ENCODE peak calls at places on chromosomes 11 and 22, in six cellular contexts. P is sigmoid colon, Y is OCI-LY7, K is Caco-2, E is left ventricle myocardium inferior, H is A673. U is an unnamed sample.

GRCh38 chr11:24400059-24400665 is 96.7 kb upstream of the LUZP2 start:
- DNase-seq in P (no peak), Y (no peak), K (no peak), E (no peak), H (no peak), U (no peak)

GRCh38 chr22:27698830-27699229 is 102.7 kb downstream of the MN1 start:
- DNase-seq in P (no peak), Y (no peak), K (no peak), E (no peak), H (no peak), U (no peak)

GRCh38 chr11:10604340-10604748 is 35.9 kb upstream of the LYVE1 start:
- DNase-seq in P (peak; percentile 86), Y (no peak), K (no peak), E (peak; percentile 62), H (no peak), U (no peak)

GRCh38 chr11:19679952-19680823 is 32.4 kb upstream of the NAV2 start:
- DNase-seq in P (peak; percentile 96), Y (no peak), K (no peak), E (peak; percentile 82), H (peak; percentile 7), U (peak; percentile 67)

GRCh38 chr11:120182790-120183491 is 27.9 kb upstream of the OAF start:
- DNase-seq in P (peak; percentile 66), Y (peak; percentile 4), K (peak; percentile 81), E (peak; percentile 53), H (no peak), U (peak; percentile 86)

GRCh38 chr11:108870373-108871020 is 205.6 kb downstream of the DDX10 start:
- DNase-seq in P (no peak), Y (no peak), K (no peak), E (no peak), H (peak; percentile 62), U (no peak)

GRCh38 chr11:1442163-1442562 is 44.4 kb downstream of the MOB2 start:
- DNase-seq in P (no peak), Y (no peak), K (no peak), E (no peak), H (no peak), U (no peak)

GRCh38 chr11:28836285-28837081 is 728.3 kb downstream of the METTL15 start:
- DNase-seq in P (no peak), Y (no peak), K (peak; percentile 34), E (no peak), H (peak; percentile 100), U (no peak)

GRCh38 chr11:288328-289144 is at the start of gene PGGHG:
- DNase-seq in P (peak; percentile 87), Y (no peak), K (peak; percentile 74), E (peak; percentile 88), H (peak; percentile 52), U (peak; percentile 83)

GRCh38 chr22:17430298-17430900 is 61.1 kb downstream of the CECR2 start:
- DNase-seq in P (peak; percentile 75), Y (no peak), K (no peak), E (no peak), H (no peak), U (no peak)

GRCh38 chr11:118996926-118997626 is 862 bp upstream of the CENATAC start:
- DNase-seq in P (no peak), Y (peak; percentile 69), K (no peak), E (no peak), H (peak; percentile 71), U (no peak)

GRCh38 chr11:119545978-119546915 is 123.3 kb upstream of the THY1 start:
- DNase-seq in P (no peak), Y (no peak), K (no peak), E (no peak), H (no peak), U (no peak)

DNA sequence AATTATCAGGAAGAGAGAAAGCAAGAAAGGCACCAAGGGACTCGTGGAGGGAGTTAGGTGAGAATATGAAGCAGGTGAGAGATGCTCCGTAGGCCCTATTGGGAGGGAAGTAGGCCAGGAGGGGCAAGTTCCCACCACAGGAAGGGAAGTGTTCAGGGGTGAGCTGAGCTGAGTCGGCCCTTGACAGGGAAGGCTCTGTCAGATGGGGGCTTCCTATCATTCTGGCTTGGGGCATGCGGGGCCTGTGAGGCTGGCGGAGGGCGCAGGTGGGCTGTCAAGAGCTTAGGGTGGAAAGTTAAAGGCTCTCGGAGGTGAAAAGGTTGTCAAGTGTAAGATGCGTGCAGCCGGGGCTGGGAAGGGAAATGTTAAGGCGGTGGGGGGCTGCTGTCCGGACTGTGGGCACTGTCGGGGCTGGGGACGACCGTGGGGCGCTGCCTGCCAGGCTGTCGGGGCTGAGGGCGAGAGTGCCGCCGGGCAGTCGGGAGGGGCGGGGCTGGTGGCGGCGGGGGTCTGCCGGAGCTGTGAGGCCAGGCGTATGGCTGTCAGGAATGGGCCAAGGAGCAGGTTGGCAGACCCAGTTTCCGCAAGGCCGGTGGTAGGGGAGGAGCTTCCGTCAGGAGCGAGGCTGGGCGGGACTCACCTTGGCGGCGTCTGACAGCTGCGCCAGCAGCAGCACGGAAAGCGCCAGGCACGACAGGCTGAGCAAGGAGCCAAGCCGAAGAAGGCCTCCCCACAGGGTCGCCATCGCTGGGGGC is 496 bp downstream of the TMEM9B start:
- DNase-seq in P (peak; percentile 90), Y (peak; percentile 78), K (peak; percentile 85), E (peak; percentile 77), H (no peak), U (peak; percentile 91)
- TF ChIP-seq CTCF in P (no peak), Y (no peak), K (no peak), E (no peak), H (no peak), U (no peak)

GRCh38 chr11:34068098-34068497 is 16.6 kb downstream of the CAPRIN1 start:
- DNase-seq in P (no peak), Y (no peak), K (no peak), E (no peak), H (peak; percentile 88), U (no peak)

GRCh38 chr11:34063061-34063795 is 11.7 kb downstream of the CAPRIN1 start:
- DNase-seq in P (no peak), Y (no peak), K (no peak), E (no peak), H (peak; percentile 68), U (no peak)

GRCh38 chr11:34065505-34066203 is 14.1 kb downstream of the CAPRIN1 start:
- DNase-seq in P (no peak), Y (no peak), K (no peak), E (no peak), H (peak; percentile 64), U (no peak)

GRCh38 chr11:34064291-34064690 is 12.8 kb downstream of the CAPRIN1 start:
- DNase-seq in P (no peak), Y (no peak), K (no peak), E (no peak), H (peak; percentile 59), U (no peak)

GRCh38 chr11:34067383-34068065 is 16.0 kb downstream of the CAPRIN1 start:
- DNase-seq in P (no peak), Y (peak; percentile 42), K (no peak), E (no peak), H (no peak), U (no peak)
- H3K4me1 ChIP-seq in P (peaks cover 48% of the 10 kb centered on the region), Y (peaks cover 49% of the 10 kb centered on the region), K (peaks cover 9% of the 10 kb centered on the region), E (peaks cover 88% of the 10 kb centered on the region), H (peaks cover 90% of the 10 kb centered on the region), U (peaks cover 30% of the 10 kb centered on the region)

DNA sequence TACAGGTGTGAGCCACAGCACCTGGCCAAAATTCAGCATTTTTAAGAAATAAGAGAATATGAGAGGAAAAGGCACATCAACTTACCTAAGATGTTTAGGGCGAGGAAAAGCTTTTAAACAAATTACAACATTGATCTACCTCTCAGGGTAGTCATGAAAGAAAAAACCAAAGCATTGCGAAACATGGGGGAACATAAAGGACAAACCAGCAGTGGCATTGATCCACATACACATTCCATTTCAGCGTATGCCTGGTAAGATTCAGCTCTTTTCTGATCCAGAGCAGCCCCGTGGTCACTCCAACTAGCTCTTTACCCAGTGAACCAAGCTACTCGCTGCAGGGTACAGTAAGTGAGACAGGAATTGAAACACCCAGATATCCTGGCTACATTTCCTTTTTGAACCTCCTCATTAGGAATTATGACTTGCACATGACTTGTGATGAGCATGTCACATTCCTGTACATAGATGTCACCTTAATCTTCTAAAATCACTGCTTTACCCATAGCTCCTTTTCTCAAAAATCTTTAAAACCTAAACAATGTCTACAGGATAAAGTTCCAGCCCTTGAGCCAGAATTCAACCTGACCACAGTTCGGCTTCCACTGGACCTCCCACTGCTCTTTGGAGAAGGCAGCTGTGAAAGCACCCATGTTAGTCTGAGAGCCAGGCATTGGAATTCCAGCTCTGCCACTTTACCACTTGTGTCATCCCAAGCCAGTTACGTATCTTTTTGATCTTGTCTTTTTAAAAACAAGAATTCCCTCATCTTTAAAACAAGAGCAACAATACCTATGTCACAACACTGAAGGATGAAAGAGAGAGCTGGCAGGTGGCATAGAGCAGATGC is 42.9 kb upstream of the AKIP1 start:
- DNase-seq in P (no peak), Y (no peak), K (no peak), E (no peak), H (peak; percentile 18), U (no peak)
- H3K4me3 ChIP-seq in P (no peak overlapping the region), Y (no peak overlapping the region), K (no peak overlapping the region), E (no peak overlapping the region), H (no peak overlapping the region), U (no peak overlapping the region)

GRCh38 chr11:64653388-64653973 is 62.5 kb downstream of the SLC22A12 start:
- DNase-seq in P (no peak), Y (no peak), K (no peak), E (no peak), H (no peak), U (no peak)

GRCh38 chr11:64648551-64648950 is 57.5 kb downstream of the SLC22A12 start:
- DNase-seq in P (no peak), Y (no peak), K (no peak), E (no peak), H (no peak), U (no peak)

GRCh38 chr11:64649304-64649703 is 58.3 kb downstream of the SLC22A12 start:
- DNase-seq in P (no peak), Y (peak; percentile 62), K (peak; percentile 59), E (no peak), H (peak; percentile 50), U (no peak)

GRCh38 chr11:64652586-64653387 is 61.8 kb downstream of the SLC22A12 start:
- DNase-seq in P (peak; percentile 91), Y (peak; percentile 73), K (peak; percentile 86), E (peak; percentile 74), H (peak; percentile 83), U (peak; percentile 85)

GRCh38 chr11:64650923-64651523 is 60.0 kb downstream of the SLC22A12 start:
- DNase-seq in P (no peak), Y (peak; percentile 53), K (no peak), E (no peak), H (no peak), U (no peak)
- TF ChIP-seq CTCF in P (no peak), Y (peak; percentile 76), K (peak; percentile 51), E (peak; percentile 53), H (peak; percentile 65), U (no peak)